ENCODE peak calls at places on chromosomes 6 and 20, in eight cellular contexts. One of them, this sample, is unnamed.

GRCh38 chr20:51917886-51918545 is 115.7 kb upstream of the SALL4 start:
- DNase-seq in brain microvascular endothelial cell: no peak
- DNase-seq in heart left ventricle: no peak
- DNase-seq in DND-41: no peak
- DNase-seq in cardiac muscle cell: no peak
- DNase-seq in ascending aorta: no peak
- DNase-seq in lung: no peak
- DNase-seq in H1: no peak
- DNase-seq in this sample: no peak

GRCh38 chr20:11186301-11187008 is 512.7 kb upstream of the JAG1 start:
- DNase-seq in brain microvascular endothelial cell: no peak
- DNase-seq in heart left ventricle: no peak
- DNase-seq in DND-41: no peak
- DNase-seq in cardiac muscle cell: no peak
- DNase-seq in ascending aorta: no peak
- DNase-seq in lung: no peak
- DNase-seq in H1: no peak
- DNase-seq in this sample: no peak

GRCh38 chr20:706366-706885 is 30.8 kb upstream of the SCRT2 start:
- DNase-seq in brain microvascular endothelial cell: no peak
- DNase-seq in heart left ventricle: no peak
- DNase-seq in DND-41: no peak
- DNase-seq in cardiac muscle cell: no peak
- DNase-seq in ascending aorta: no peak
- DNase-seq in lung: no peak
- DNase-seq in H1: no peak
- DNase-seq in this sample: no peak

GRCh38 chr6:97705568-97705967 is 422.6 kb upstream of the MMS22L start:
- DNase-seq in brain microvascular endothelial cell: no peak
- DNase-seq in heart left ventricle: no peak
- DNase-seq in DND-41: no peak
- DNase-seq in cardiac muscle cell: peak
- DNase-seq in ascending aorta: no peak
- DNase-seq in lung: no peak
- DNase-seq in H1: peak
- DNase-seq in this sample: no peak

GRCh38 chr6:51655517-51655916 is 431.9 kb downstream of the PKHD1 start:
- DNase-seq in brain microvascular endothelial cell: no peak
- DNase-seq in heart left ventricle: no peak
- DNase-seq in DND-41: no peak
- DNase-seq in cardiac muscle cell: no peak
- DNase-seq in ascending aorta: no peak
- DNase-seq in lung: no peak
- DNase-seq in H1: no peak
- DNase-seq in this sample: no peak

GRCh38 chr6:18148304-18149025 is 6.4 kb downstream of the TPMT start:
- DNase-seq in brain microvascular endothelial cell: peak
- DNase-seq in heart left ventricle: no peak
- DNase-seq in DND-41: no peak
- DNase-seq in cardiac muscle cell: peak
- DNase-seq in ascending aorta: no peak
- DNase-seq in lung: no peak
- DNase-seq in H1: no peak
- DNase-seq in this sample: no peak

GRCh38 chr6:134814076-134814709 is 135.7 kb downstream of the ALDH8A1 start:
- DNase-seq in brain microvascular endothelial cell: peak
- DNase-seq in heart left ventricle: no peak
- DNase-seq in DND-41: no peak
- DNase-seq in cardiac muscle cell: no peak
- DNase-seq in ascending aorta: no peak
- DNase-seq in lung: no peak
- DNase-seq in H1: no peak
- DNase-seq in this sample: no peak

GRCh38 chr20:47230811-47231256 is 125.7 kb downstream of the ZMYND8 start:
- DNase-seq in brain microvascular endothelial cell: peak
- DNase-seq in heart left ventricle: no peak
- DNase-seq in DND-41: no peak
- DNase-seq in cardiac muscle cell: no peak
- DNase-seq in ascending aorta: no peak
- DNase-seq in lung: no peak
- DNase-seq in H1: no peak
- DNase-seq in this sample: no peak

GRCh38 chr20:19381947-19382346 is 169.5 kb downstream of the SLC24A3 start:
- DNase-seq in brain microvascular endothelial cell: no peak
- DNase-seq in heart left ventricle: no peak
- DNase-seq in DND-41: no peak
- DNase-seq in cardiac muscle cell: peak
- DNase-seq in ascending aorta: no peak
- DNase-seq in lung: no peak
- DNase-seq in H1: no peak
- DNase-seq in this sample: no peak

GRCh38 chr6:136959471-136959891 is 37.4 kb downstream of the SLC35D3 start:
- DNase-seq in brain microvascular endothelial cell: no peak
- DNase-seq in heart left ventricle: no peak
- DNase-seq in DND-41: no peak
- DNase-seq in cardiac muscle cell: no peak
- DNase-seq in ascending aorta: no peak
- DNase-seq in lung: no peak
- DNase-seq in H1: peak
- DNase-seq in this sample: no peak

GRCh38 chr20:36090223-36090622 is 64.3 kb upstream of the EPB41L1 start:
- DNase-seq in brain microvascular endothelial cell: no peak
- DNase-seq in heart left ventricle: no peak
- DNase-seq in DND-41: no peak
- DNase-seq in cardiac muscle cell: no peak
- DNase-seq in ascending aorta: no peak
- DNase-seq in lung: no peak
- DNase-seq in H1: no peak
- DNase-seq in this sample: no peak

GRCh38 chr6:16748028-16748319 is 13.3 kb downstream of the ATXN1 start:
- DNase-seq in brain microvascular endothelial cell: no peak
- DNase-seq in heart left ventricle: no peak
- DNase-seq in DND-41: no peak
- DNase-seq in cardiac muscle cell: no peak
- DNase-seq in ascending aorta: no peak
- DNase-seq in lung: no peak
- DNase-seq in H1: no peak
- DNase-seq in this sample: no peak

GRCh38 chr6:16750566-16750965 is 10.7 kb downstream of the ATXN1 start:
- DNase-seq in brain microvascular endothelial cell: no peak
- DNase-seq in heart left ventricle: no peak
- DNase-seq in DND-41: no peak
- DNase-seq in cardiac muscle cell: no peak
- DNase-seq in ascending aorta: no peak
- DNase-seq in lung: no peak
- DNase-seq in H1: no peak
- DNase-seq in this sample: no peak

GRCh38 chr6:16746812-16747211 is 14.4 kb downstream of the ATXN1 start:
- DNase-seq in brain microvascular endothelial cell: no peak
- DNase-seq in heart left ventricle: no peak
- DNase-seq in DND-41: no peak
- DNase-seq in cardiac muscle cell: no peak
- DNase-seq in ascending aorta: no peak
- DNase-seq in lung: no peak
- DNase-seq in H1: no peak
- DNase-seq in this sample: no peak

GRCh38 chr6:16749516-16750485 is 11.5 kb downstream of the ATXN1 start:
- DNase-seq in brain microvascular endothelial cell: peak
- DNase-seq in heart left ventricle: no peak
- DNase-seq in DND-41: no peak
- DNase-seq in cardiac muscle cell: no peak
- DNase-seq in ascending aorta: no peak
- DNase-seq in lung: no peak
- DNase-seq in H1: no peak
- DNase-seq in this sample: no peak

GRCh38 chr6:16747232-16748027 is 13.8 kb downstream of the ATXN1 start:
- DNase-seq in brain microvascular endothelial cell: no peak
- DNase-seq in heart left ventricle: no peak
- DNase-seq in DND-41: no peak
- DNase-seq in cardiac muscle cell: peak
- DNase-seq in ascending aorta: no peak
- DNase-seq in lung: no peak
- DNase-seq in H1: no peak
- DNase-seq in this sample: no peak
- H3K4me3 ChIP-seq in brain microvascular endothelial cell: no peak
- H3K4me3 ChIP-seq in heart left ventricle: no peak
- H3K4me3 ChIP-seq in DND-41: no peak
- H3K4me3 ChIP-seq in cardiac muscle cell: no peak
- H3K4me3 ChIP-seq in ascending aorta: no peak
- H3K4me3 ChIP-seq in lung: no peak
- H3K4me3 ChIP-seq in H1: no peak
- H3K4me3 ChIP-seq in this sample: no peak

DNA sequence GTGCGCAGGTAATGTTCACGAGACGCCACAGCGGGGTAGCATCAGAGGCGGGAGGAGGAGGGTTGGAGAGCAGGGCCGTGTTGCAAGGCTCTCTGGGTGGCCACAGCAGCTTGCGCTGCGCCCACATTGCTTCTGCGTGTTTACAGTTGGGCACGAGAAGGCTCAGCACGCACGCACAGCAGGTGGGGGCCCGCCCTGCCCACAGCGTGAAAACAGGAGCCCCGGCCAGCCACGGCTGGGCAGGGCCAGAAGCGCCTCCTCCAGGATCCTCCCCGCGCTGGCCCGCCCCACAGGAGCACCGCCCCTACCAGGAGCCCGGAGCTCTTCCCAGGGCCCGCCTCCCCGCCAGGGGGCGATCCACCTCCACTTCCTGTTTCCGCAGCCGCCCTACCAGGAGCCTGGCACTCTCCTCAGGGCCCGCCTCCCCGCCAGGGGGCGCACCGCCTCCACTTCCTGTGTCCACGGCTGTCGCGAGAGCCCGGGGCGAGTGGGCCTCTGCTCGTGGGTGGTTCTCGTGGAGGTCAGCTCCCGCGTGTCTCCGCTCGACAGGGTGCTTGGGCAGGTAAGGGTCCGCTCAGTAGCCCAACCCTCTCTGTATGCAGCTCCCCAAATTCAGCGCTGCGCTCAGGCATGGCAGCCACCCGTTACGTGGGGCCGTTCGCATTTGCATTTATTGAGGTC is at the start of gene FAM50B:
- DNase-seq in brain microvascular endothelial cell: peak
- DNase-seq in heart left ventricle: peak
- DNase-seq in DND-41: peak
- DNase-seq in cardiac muscle cell: peak
- DNase-seq in ascending aorta: peak
- DNase-seq in lung: peak
- DNase-seq in H1: peak
- DNase-seq in this sample: peak
- TF ChIP-seq CTCF in brain microvascular endothelial cell: peak
- TF ChIP-seq CTCF in heart left ventricle: peak
- TF ChIP-seq CTCF in DND-41: peak
- TF ChIP-seq CTCF in cardiac muscle cell: peak
- TF ChIP-seq CTCF in ascending aorta: peak
- TF ChIP-seq CTCF in lung: peak
- TF ChIP-seq CTCF in H1: peak
- TF ChIP-seq CTCF in this sample: peak

DNA sequence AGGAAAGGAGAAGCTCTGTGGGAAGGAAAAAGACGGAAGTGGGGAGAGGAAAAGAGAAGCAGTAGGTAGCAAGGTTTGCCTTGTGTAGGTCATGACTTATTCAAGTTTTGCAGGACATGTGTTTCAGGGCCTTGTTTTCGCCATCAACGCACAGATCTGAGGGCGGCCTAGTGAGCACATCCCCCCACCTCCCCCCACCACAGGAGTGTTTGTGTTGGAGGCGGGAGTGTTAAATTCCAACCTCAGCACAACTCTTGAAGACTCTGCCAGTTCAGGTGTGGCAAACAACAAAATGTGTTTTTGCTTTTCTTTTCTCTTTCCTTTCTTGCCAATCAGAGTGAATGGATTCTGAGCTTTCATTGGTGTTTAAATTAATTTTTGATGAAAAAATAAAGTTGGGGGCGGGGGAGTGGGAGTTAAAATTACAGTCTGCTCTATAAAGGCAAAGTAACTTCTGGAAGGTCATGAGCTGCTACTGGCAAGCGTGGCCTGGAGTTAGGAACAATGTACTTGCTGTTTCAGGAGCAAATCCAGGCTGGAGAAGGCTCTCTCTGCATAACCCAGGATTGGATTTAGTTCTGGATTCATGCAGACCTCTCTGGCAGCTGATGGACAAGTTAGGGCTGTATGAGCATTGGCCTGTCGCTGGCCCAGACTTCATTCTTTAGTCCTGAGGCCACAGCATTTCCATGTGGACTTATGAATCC is 338.5 kb downstream of the CD83 start:
- DNase-seq in brain microvascular endothelial cell: no peak
- DNase-seq in heart left ventricle: no peak
- DNase-seq in DND-41: no peak
- DNase-seq in cardiac muscle cell: no peak
- DNase-seq in ascending aorta: no peak
- DNase-seq in lung: no peak
- DNase-seq in H1: no peak
- DNase-seq in this sample: no peak
- H3K27ac ChIP-seq in brain microvascular endothelial cell: no peak
- H3K27ac ChIP-seq in heart left ventricle: no peak
- H3K27ac ChIP-seq in DND-41: peak
- H3K27ac ChIP-seq in cardiac muscle cell: no peak
- H3K27ac ChIP-seq in ascending aorta: no peak
- H3K27ac ChIP-seq in lung: no peak
- H3K27ac ChIP-seq in H1: no peak
- H3K27ac ChIP-seq in this sample: no peak

GRCh38 chr6:56555438-56555872 is 87.2 kb downstream of the DST start:
- DNase-seq in brain microvascular endothelial cell: peak
- DNase-seq in heart left ventricle: no peak
- DNase-seq in DND-41: no peak
- DNase-seq in cardiac muscle cell: peak
- DNase-seq in ascending aorta: no peak
- DNase-seq in lung: no peak
- DNase-seq in H1: no peak
- DNase-seq in this sample: no peak
- H3K4me3 ChIP-seq in brain microvascular endothelial cell: no peak
- H3K4me3 ChIP-seq in heart left ventricle: no peak
- H3K4me3 ChIP-seq in DND-41: no peak
- H3K4me3 ChIP-seq in cardiac muscle cell: no peak
- H3K4me3 ChIP-seq in ascending aorta: no peak
- H3K4me3 ChIP-seq in lung: no peak
- H3K4me3 ChIP-seq in H1: no peak
- H3K4me3 ChIP-seq in this sample: no peak

GRCh38 chr6:57312004-57312345 is 5.5 kb upstream of the PRIM2 start:
- DNase-seq in brain microvascular endothelial cell: no peak
- DNase-seq in heart left ventricle: no peak
- DNase-seq in DND-41: no peak
- DNase-seq in cardiac muscle cell: no peak
- DNase-seq in ascending aorta: no peak
- DNase-seq in lung: no peak
- DNase-seq in H1: no peak
- DNase-seq in this sample: no peak

GRCh38 chr6:57313009-57313408 is 4.4 kb upstream of the PRIM2 start:
- DNase-seq in brain microvascular endothelial cell: no peak
- DNase-seq in heart left ventricle: no peak
- DNase-seq in DND-41: no peak
- DNase-seq in cardiac muscle cell: no peak
- DNase-seq in ascending aorta: no peak
- DNase-seq in lung: no peak
- DNase-seq in H1: no peak
- DNase-seq in this sample: no peak

GRCh38 chr6:57316581-57317059 is 810 bp upstream of the PRIM2 start:
- DNase-seq in brain microvascular endothelial cell: peak
- DNase-seq in heart left ventricle: peak
- DNase-seq in DND-41: peak
- DNase-seq in cardiac muscle cell: peak
- DNase-seq in ascending aorta: peak
- DNase-seq in lung: peak
- DNase-seq in H1: peak
- DNase-seq in this sample: peak

GRCh38 chr6:57315851-57316250 is 1.6 kb upstream of the PRIM2 start:
- DNase-seq in brain microvascular endothelial cell: no peak
- DNase-seq in heart left ventricle: no peak
- DNase-seq in DND-41: no peak
- DNase-seq in cardiac muscle cell: no peak
- DNase-seq in ascending aorta: no peak
- DNase-seq in lung: no peak
- DNase-seq in H1: no peak
- DNase-seq in this sample: no peak

GRCh38 chr6:57313711-57314471 is 3.5 kb upstream of the PRIM2 start:
- DNase-seq in brain microvascular endothelial cell: peak
- DNase-seq in heart left ventricle: no peak
- DNase-seq in DND-41: no peak
- DNase-seq in cardiac muscle cell: peak
- DNase-seq in ascending aorta: no peak
- DNase-seq in lung: no peak
- DNase-seq in H1: no peak
- DNase-seq in this sample: no peak
- TF ChIP-seq CTCF in brain microvascular endothelial cell: no peak
- TF ChIP-seq CTCF in heart left ventricle: no peak
- TF ChIP-seq CTCF in DND-41: no peak
- TF ChIP-seq CTCF in cardiac muscle cell: peak
- TF ChIP-seq CTCF in ascending aorta: no peak
- TF ChIP-seq CTCF in lung: no peak
- TF ChIP-seq CTCF in H1: no peak
- TF ChIP-seq CTCF in this sample: no peak